ENCODE peak calls at places on chromosome 2, in five cellular contexts. K, E, U, P and F are unnamed samples.

GRCh38 chr2:33448216-33448899 is 28.1 kb upstream of the RASGRP3 start:
- DNase-seq in K (no peak), E (no peak), U (no peak), P (no peak), F (no peak)

GRCh38 chr2:30110773-30111172 is 36.0 kb upstream of the YPEL5 start:
- DNase-seq in K (no peak), E (no peak), U (no peak), P (no peak), F (no peak)

GRCh38 chr2:38528008-38528442 is 74.7 kb downstream of the HNRNPLL start:
- DNase-seq in K (no peak), E (no peak), U (peak), P (no peak), F (no peak)

GRCh38 chr2:232438951-232439757 is 16.8 kb upstream of the ALPI start:
- DNase-seq in K (no peak), E (no peak), U (peak), P (no peak), F (no peak)

GRCh38 chr2:188570365-188570764 is 278.7 kb downstream of the GULP1 start:
- DNase-seq in K (no peak), E (no peak), U (no peak), P (no peak), F (no peak)

GRCh38 chr2:207617011-207617671 is 8.1 kb downstream of the METTL21A start:
- DNase-seq in K (peak), E (no peak), U (no peak), P (peak), F (peak)

GRCh38 chr2:48723125-48723524 is 32.4 kb downstream of the LHCGR start:
- DNase-seq in K (no peak), E (no peak), U (no peak), P (no peak), F (no peak)

GRCh38 chr2:8564475-8564874 is 117.4 kb upstream of the ID2 start:
- DNase-seq in K (no peak), E (no peak), U (no peak), P (no peak), F (no peak)

GRCh38 chr2:95278051-95278471 is 3.8 kb downstream of the PROM2 start:
- DNase-seq in K (peak), E (no peak), U (no peak), P (no peak), F (no peak)